ENCODE peak calls at places on chromosomes 16 and 17, in ten cellular contexts. H is heart right ventricle; K is amniotic stem cell; Y is AG10803; M is stimulated activated CD8-positive, alpha-beta memory T cell treated with anti-CD3 and anti-CD28 coated beads, Interleukin-15, amount 100 ng/mL, for 4 hours; F is stimulated activated CD4-positive, alpha-beta T cell treated with anti-CD3 and anti-CD28 coated beads, Interleukin-1b, Interleukin-23, amount 100 ng/mL, for 1 hour; I is GM13976; U is left cardiac atrium; J is epithelial cell of esophagus; W is hypothalamus. O is an unnamed sample.

GRCh38 chr17:73902416-73903181 is 258.4 kb upstream of the SDK2 start:
- DNase-seq in H (peak), K (no peak), W (no peak), F (no peak), Y (no peak), U (peak), M (no peak), I (no peak), J (no peak), O (no peak)

GRCh38 chr16:26453215-26453614 is 613.5 kb upstream of the C16orf82 start:
- DNase-seq in H (no peak), M (no peak), K (no peak), J (no peak), U (no peak), F (no peak), W (no peak), I (no peak), Y (no peak), O (no peak)

GRCh38 chr16:64615647-64616280 is 506.1 kb downstream of the CDH11 start:
- DNase-seq in J (peak), Y (peak), H (no peak), F (no peak), U (no peak), I (no peak), K (no peak), W (peak), M (no peak), O (peak)

GRCh38 chr17:70446446-70446845 is 277.1 kb downstream of the KCNJ2 start:
- DNase-seq in Y (no peak), I (no peak), H (no peak), W (no peak), K (no peak), J (no peak), M (no peak), F (no peak), U (no peak), O (no peak)

GRCh38 chr17:77288115-77288619 is 147.4 kb downstream of the SEC14L1 start:
- DNase-seq in J (peak), M (no peak), F (no peak), I (no peak), W (no peak), K (no peak), U (no peak), H (no peak), Y (no peak), O (no peak)

GRCh38 chr17:82956726-82957468 is 117.1 kb upstream of the ZNF750 start:
- DNase-seq in F (no peak), J (no peak), W (no peak), M (no peak), H (no peak), Y (no peak), I (no peak), K (no peak), U (no peak), O (no peak)

GRCh38 chr17:67026341-67026740 is 18.0 kb upstream of the CACNG1 start:
- DNase-seq in W (no peak), K (no peak), J (no peak), I (no peak), F (no peak), H (no peak), M (no peak), U (no peak), Y (peak), O (no peak)

GRCh38 chr17:8799001-8799850 is at the start of gene MFSD6L:
- DNase-seq in J (peak), U (no peak), F (no peak), H (no peak), K (no peak), I (no peak), W (no peak), M (no peak), Y (no peak), O (no peak)

GRCh38 chr17:76458580-76459490 is 5.9 kb upstream of the UBE2O start:
- DNase-seq in K (peak), F (no peak), U (peak), H (peak), W (no peak), J (peak), Y (peak), M (no peak), I (peak), O (peak)